ENCODE peak calls at places on chromosomes 12 and 14, in six cellular contexts. P is fibroblast of mammary gland, V is NCI-H510A, W is GM20000, N is GM23338, J is ELR. X is an unnamed sample.

GRCh38 chr12:26770239-26771070 is 62.5 kb downstream of the ITPR2 start:
- DNase-seq in J (no peak), N (no peak), W (no peak), P (no peak), V (no peak), X (no peak)

GRCh38 chr12:13049816-13050215 is 5.6 kb downstream of the FAM234B start:
- DNase-seq in J (peak), W (no peak), P (peak), V (no peak), N (peak), X (no peak)

GRCh38 chr12:41606741-41607460 is 418.8 kb downstream of the PDZRN4 start:
- DNase-seq in P (no peak), N (no peak), W (no peak), V (no peak), J (no peak), X (no peak)

GRCh38 chr12:15899282-15899870 is 11.8 kb upstream of the DERA start:
- DNase-seq in V (no peak), P (peak), J (peak), N (peak), W (no peak), X (no peak)

GRCh38 chr14:99758121-99758871 is 34.9 kb upstream of the EML1 start:
- DNase-seq in P (peak), N (peak), V (no peak), W (no peak), J (peak), X (peak)

GRCh38 chr12:52333321-52333720 is 12.1 kb upstream of the KRT83 start:
- DNase-seq in N (no peak), J (no peak), W (no peak), P (no peak), V (no peak), X (no peak)

GRCh38 chr14:85532981-85533820 is 3.3 kb downstream of the FLRT2 start:
- DNase-seq in W (peak), V (peak), N (peak), J (peak), P (peak), X (peak)

GRCh38 chr12:89016970-89017778 is 335.1 kb downstream of the DUSP6 start:
- DNase-seq in V (peak), J (peak), N (peak), W (peak), P (peak), X (peak)

GRCh38 chr12:56375598-56376434 is 13.2 kb upstream of the APOF start:
- DNase-seq in V (no peak), J (no peak), P (no peak), W (peak), N (no peak), X (no peak)

GRCh38 chr14:22122227-22123187 is 448.9 kb upstream of the OR4E1 start:
- DNase-seq in N (peak), P (no peak), V (no peak), W (no peak), J (no peak), X (peak)

GRCh38 chr12:91853350-91854127 is 292.1 kb downstream of the BTG1 start:
- DNase-seq in J (no peak), W (no peak), N (no peak), V (no peak), P (no peak), X (no peak)

GRCh38 chr12:101045486-101046474 is 164.3 kb downstream of the SLC5A8 start:
- DNase-seq in N (no peak), J (no peak), W (no peak), V (no peak), P (peak), X (peak)

GRCh38 chr12:96141216-96141944 is 52.8 kb upstream of the ELK3 start:
- DNase-seq in V (no peak), J (peak), N (no peak), P (peak), W (no peak), X (peak)

GRCh38 chr12:98838282-98838681 is 193.2 kb downstream of the APAF1 start:
- DNase-seq in N (peak), V (no peak), J (peak), W (no peak), P (peak), X (peak)

GRCh38 chr12:119014368-119014767 is 33.0 kb downstream of the SRRM4 start:
- DNase-seq in N (no peak), J (no peak), W (no peak), V (no peak), P (no peak), X (no peak)